ENCODE peak calls at places on chromosomes 11 and 22, in nine cellular contexts. One of them, this sample, is unnamed.
A peak's percentile ranks its signal among the peaks of the same experiment; 100 is the strongest.

GRCh38 chr11:114448749-114449484 is 9.7 kb downstream of the REXO2 start:
- DNase-seq in endothelial cell of umbilical vein: no peak
- DNase-seq in CD8-positive, alpha-beta memory T cell: no peak
- DNase-seq in brain microvascular endothelial cell: no peak
- DNase-seq in HAP-1: no peak
- DNase-seq in upper lobe of right lung: no peak
- DNase-seq in SK-N-MC: no peak
- DNase-seq in H1: no peak
- DNase-seq in IMR-90: peak; percentile 54
- DNase-seq in this sample: peak; percentile 45

GRCh38 chr11:14746857-14747256 is 103.3 kb downstream of the PDE3B start:
- DNase-seq in endothelial cell of umbilical vein: no peak
- DNase-seq in CD8-positive, alpha-beta memory T cell: no peak
- DNase-seq in brain microvascular endothelial cell: no peak
- DNase-seq in HAP-1: no peak
- DNase-seq in upper lobe of right lung: no peak
- DNase-seq in SK-N-MC: no peak
- DNase-seq in H1: no peak
- DNase-seq in IMR-90: no peak
- DNase-seq in this sample: no peak

GRCh38 chr11:20055312-20055711 is 105.0 kb downstream of the DBX1 start:
- DNase-seq in endothelial cell of umbilical vein: no peak
- DNase-seq in CD8-positive, alpha-beta memory T cell: no peak
- DNase-seq in brain microvascular endothelial cell: no peak
- DNase-seq in HAP-1: no peak
- DNase-seq in upper lobe of right lung: no peak
- DNase-seq in SK-N-MC: no peak
- DNase-seq in H1: no peak
- DNase-seq in IMR-90: no peak
- DNase-seq in this sample: no peak

GRCh38 chr11:66957971-66958231 is 282 bp downstream of the PC start:
- DNase-seq in endothelial cell of umbilical vein: no peak
- DNase-seq in CD8-positive, alpha-beta memory T cell: no peak
- DNase-seq in brain microvascular endothelial cell: no peak
- DNase-seq in HAP-1: no peak
- DNase-seq in upper lobe of right lung: no peak
- DNase-seq in SK-N-MC: no peak
- DNase-seq in H1: no peak
- DNase-seq in IMR-90: no peak
- DNase-seq in this sample: no peak

GRCh38 chr11:117201906-117202305 is 2.7 kb downstream of the TAGLN start:
- DNase-seq in endothelial cell of umbilical vein: no peak
- DNase-seq in CD8-positive, alpha-beta memory T cell: no peak
- DNase-seq in brain microvascular endothelial cell: no peak
- DNase-seq in HAP-1: no peak
- DNase-seq in upper lobe of right lung: no peak
- DNase-seq in SK-N-MC: no peak
- DNase-seq in H1: no peak
- DNase-seq in IMR-90: no peak
- DNase-seq in this sample: no peak

GRCh38 chr11:9662273-9662672 is 1.6 kb upstream of the SWAP70 start:
- DNase-seq in endothelial cell of umbilical vein: no peak
- DNase-seq in CD8-positive, alpha-beta memory T cell: no peak
- DNase-seq in brain microvascular endothelial cell: no peak
- DNase-seq in HAP-1: no peak
- DNase-seq in upper lobe of right lung: no peak
- DNase-seq in SK-N-MC: no peak
- DNase-seq in H1: no peak
- DNase-seq in IMR-90: no peak
- DNase-seq in this sample: no peak

GRCh38 chr11:115256326-115257197 is 247.7 kb downstream of the CADM1 start:
- DNase-seq in endothelial cell of umbilical vein: no peak
- DNase-seq in CD8-positive, alpha-beta memory T cell: no peak
- DNase-seq in brain microvascular endothelial cell: no peak
- DNase-seq in HAP-1: no peak
- DNase-seq in upper lobe of right lung: no peak
- DNase-seq in SK-N-MC: no peak
- DNase-seq in H1: no peak
- DNase-seq in IMR-90: no peak
- DNase-seq in this sample: no peak

GRCh38 chr11:65576867-65577755 is 1.3 kb downstream of the EHBP1L1 start:
- DNase-seq in endothelial cell of umbilical vein: peak; percentile 52
- DNase-seq in CD8-positive, alpha-beta memory T cell: peak; percentile 28
- DNase-seq in brain microvascular endothelial cell: no peak
- DNase-seq in HAP-1: no peak
- DNase-seq in upper lobe of right lung: peak; percentile 88
- DNase-seq in SK-N-MC: no peak
- DNase-seq in H1: no peak
- DNase-seq in IMR-90: peak; percentile 43
- DNase-seq in this sample: peak; percentile 89

GRCh38 chr11:94910779-94911178 is 62.6 kb downstream of the CWC15 start:
- DNase-seq in endothelial cell of umbilical vein: peak; percentile 44
- DNase-seq in CD8-positive, alpha-beta memory T cell: no peak
- DNase-seq in brain microvascular endothelial cell: no peak
- DNase-seq in HAP-1: no peak
- DNase-seq in upper lobe of right lung: no peak
- DNase-seq in SK-N-MC: no peak
- DNase-seq in H1: no peak
- DNase-seq in IMR-90: peak; percentile 88
- DNase-seq in this sample: no peak

DNA sequence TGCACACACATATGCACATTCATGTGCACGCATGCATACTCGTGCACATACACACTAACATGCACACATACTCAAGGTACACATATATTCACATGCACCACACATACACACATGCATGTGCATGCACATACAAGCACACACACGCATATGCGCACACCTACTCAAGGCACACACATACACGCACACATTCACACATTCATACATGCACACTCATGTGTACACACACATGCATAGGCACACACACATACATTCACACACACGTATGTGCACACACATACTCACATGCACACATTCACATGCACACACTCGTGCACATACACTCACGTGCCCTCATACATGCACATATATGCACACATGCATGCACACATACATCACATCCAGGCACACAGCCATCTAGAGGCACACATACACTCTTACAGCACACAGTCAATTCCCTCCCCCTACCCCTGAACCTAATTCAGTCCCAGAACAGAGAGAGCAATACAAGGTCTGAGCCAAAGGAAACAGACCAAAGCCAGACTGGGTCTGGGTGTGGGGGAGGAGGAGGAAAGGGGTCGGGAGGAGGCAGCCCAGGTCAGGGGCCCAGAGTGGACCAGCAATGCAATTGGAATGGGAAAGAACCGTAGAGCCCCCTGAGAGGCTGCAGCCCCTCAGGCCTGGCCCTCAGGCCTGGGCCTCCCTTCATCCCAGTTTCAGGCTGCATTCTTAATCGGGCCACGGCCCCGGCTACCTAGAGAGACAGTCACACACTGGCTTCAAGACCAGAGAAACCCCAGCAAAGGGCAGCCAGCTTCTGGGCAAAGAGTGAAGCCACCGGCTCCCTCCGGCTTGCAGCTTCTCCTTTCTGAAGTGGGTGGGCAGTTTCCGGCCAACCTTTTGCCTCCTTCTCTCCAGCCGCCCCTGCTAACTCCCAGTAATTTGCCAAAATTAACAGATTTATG is 488.7 kb downstream of the MN1 start:
- DNase-seq in endothelial cell of umbilical vein: no peak
- DNase-seq in CD8-positive, alpha-beta memory T cell: no peak
- DNase-seq in brain microvascular endothelial cell: peak; percentile 11
- DNase-seq in HAP-1: no peak
- DNase-seq in upper lobe of right lung: no peak
- DNase-seq in SK-N-MC: no peak
- DNase-seq in H1: peak; percentile 51
- DNase-seq in IMR-90: no peak
- DNase-seq in this sample: no peak
- H3K36me3 ChIP-seq in endothelial cell of umbilical vein: no peaks in the 10 kb centered on the region
- H3K36me3 ChIP-seq in CD8-positive, alpha-beta memory T cell: no peaks in the 10 kb centered on the region
- H3K36me3 ChIP-seq in brain microvascular endothelial cell: no peaks in the 10 kb centered on the region
- H3K36me3 ChIP-seq in HAP-1: no peaks in the 10 kb centered on the region
- H3K36me3 ChIP-seq in upper lobe of right lung: no peaks in the 10 kb centered on the region
- H3K36me3 ChIP-seq in SK-N-MC: no peaks in the 10 kb centered on the region
- H3K36me3 ChIP-seq in H1: no peaks in the 10 kb centered on the region
- H3K36me3 ChIP-seq in IMR-90: no peaks in the 10 kb centered on the region
- H3K36me3 ChIP-seq in this sample: no peaks in the 10 kb centered on the region

DNA sequence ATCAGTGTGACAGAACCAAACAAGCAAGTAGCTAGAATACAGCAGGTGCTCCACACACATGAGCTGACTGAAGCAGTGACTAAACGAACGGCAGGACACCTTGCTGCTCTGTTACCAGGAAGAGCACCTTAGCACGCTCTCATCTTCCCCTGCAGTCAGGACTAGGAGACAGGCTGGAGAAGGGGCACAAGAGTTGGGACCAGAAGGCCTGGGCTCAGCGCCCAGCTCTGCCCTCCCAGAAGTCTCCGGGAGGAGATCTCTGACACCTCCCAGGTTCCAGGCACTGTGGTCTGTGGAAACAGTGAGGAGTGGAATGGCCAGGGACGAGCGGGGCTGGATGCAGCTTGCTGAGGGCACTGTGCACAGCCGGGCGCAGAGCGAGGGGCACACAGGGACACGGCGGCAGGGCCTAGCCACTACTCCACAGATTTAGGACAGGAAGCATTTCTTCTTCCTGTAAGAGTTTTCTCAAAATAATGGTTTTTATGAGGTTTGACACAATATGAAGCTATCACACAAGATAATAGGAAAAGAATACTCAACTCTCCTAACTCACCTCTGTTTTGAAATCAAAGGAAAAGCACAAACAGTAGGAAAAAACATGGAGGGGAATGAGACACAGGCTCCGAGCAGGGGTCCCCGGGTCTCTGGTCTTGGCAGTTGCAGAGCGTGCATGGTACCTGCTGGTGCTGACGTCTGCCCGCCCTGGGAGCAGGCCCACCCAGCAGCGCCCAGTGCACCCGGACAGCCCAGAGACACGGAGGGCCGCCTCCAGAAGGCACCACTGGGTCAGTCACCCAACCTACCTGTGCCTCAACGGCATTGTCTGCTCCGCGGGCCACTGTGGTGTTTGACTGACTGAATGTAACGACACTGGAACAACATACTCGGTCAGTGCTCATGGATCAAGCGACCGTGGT is 67.6 kb downstream of the NCAPD3 start:
- DNase-seq in endothelial cell of umbilical vein: no peak
- DNase-seq in CD8-positive, alpha-beta memory T cell: no peak
- DNase-seq in brain microvascular endothelial cell: no peak
- DNase-seq in HAP-1: no peak
- DNase-seq in upper lobe of right lung: no peak
- DNase-seq in SK-N-MC: no peak
- DNase-seq in H1: no peak
- DNase-seq in IMR-90: no peak
- DNase-seq in this sample: no peak
- H3K36me3 ChIP-seq in endothelial cell of umbilical vein: peaks cover 18% of the 10 kb centered on the region
- H3K36me3 ChIP-seq in CD8-positive, alpha-beta memory T cell: peaks cover 37% of the 10 kb centered on the region
- H3K36me3 ChIP-seq in brain microvascular endothelial cell: peaks cover 31% of the 10 kb centered on the region
- H3K36me3 ChIP-seq in HAP-1: peaks cover 90% of the 10 kb centered on the region
- H3K36me3 ChIP-seq in upper lobe of right lung: peaks cover 67% of the 10 kb centered on the region
- H3K36me3 ChIP-seq in SK-N-MC: peaks cover 74% of the 10 kb centered on the region
- H3K36me3 ChIP-seq in H1: peaks cover 21% of the 10 kb centered on the region
- H3K36me3 ChIP-seq in IMR-90: peaks cover 36% of the 10 kb centered on the region
- H3K36me3 ChIP-seq in this sample: peaks cover 12% of the 10 kb centered on the region

DNA sequence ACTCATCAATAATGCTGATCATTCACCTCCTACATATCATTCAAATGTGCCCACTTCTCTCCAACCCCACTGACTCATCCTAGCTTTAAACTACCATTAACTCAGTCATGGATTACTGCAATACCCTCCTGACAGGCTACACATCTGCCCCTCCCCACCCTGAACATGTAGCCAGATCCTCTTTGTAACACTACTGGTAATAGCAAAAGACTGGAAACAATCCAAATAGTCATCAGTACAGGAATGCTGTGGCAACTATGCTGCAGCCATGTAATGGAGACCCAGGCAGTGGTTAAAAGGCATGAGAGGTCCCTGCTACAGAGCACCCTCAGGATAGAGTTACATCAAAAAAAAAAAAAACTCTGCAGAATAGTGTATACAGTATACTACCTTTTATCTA is 16.6 kb downstream of the SLC43A3 start:
- DNase-seq in endothelial cell of umbilical vein: no peak
- DNase-seq in CD8-positive, alpha-beta memory T cell: no peak
- DNase-seq in brain microvascular endothelial cell: peak; percentile 61
- DNase-seq in HAP-1: no peak
- DNase-seq in upper lobe of right lung: no peak
- DNase-seq in SK-N-MC: no peak
- DNase-seq in H1: no peak
- DNase-seq in IMR-90: peak; percentile 96
- DNase-seq in this sample: no peak
- H3K36me3 ChIP-seq in endothelial cell of umbilical vein: peaks cover 21% of the 10 kb centered on the region
- H3K36me3 ChIP-seq in CD8-positive, alpha-beta memory T cell: peaks cover 22% of the 10 kb centered on the region
- H3K36me3 ChIP-seq in brain microvascular endothelial cell: peaks cover 10% of the 10 kb centered on the region
- H3K36me3 ChIP-seq in HAP-1: peaks cover 21% of the 10 kb centered on the region
- H3K36me3 ChIP-seq in upper lobe of right lung: peaks cover 84% of the 10 kb centered on the region
- H3K36me3 ChIP-seq in SK-N-MC: no peaks in the 10 kb centered on the region
- H3K36me3 ChIP-seq in H1: peaks cover 15% of the 10 kb centered on the region
- H3K36me3 ChIP-seq in IMR-90: peaks cover 32% of the 10 kb centered on the region
- H3K36me3 ChIP-seq in this sample: peaks cover 6% of the 10 kb centered on the region

GRCh38 chr11:8106679-8107078 is 25.7 kb downstream of the TUB start:
- DNase-seq in endothelial cell of umbilical vein: no peak
- DNase-seq in CD8-positive, alpha-beta memory T cell: no peak
- DNase-seq in brain microvascular endothelial cell: no peak
- DNase-seq in HAP-1: no peak
- DNase-seq in upper lobe of right lung: no peak
- DNase-seq in SK-N-MC: no peak
- DNase-seq in H1: no peak
- DNase-seq in IMR-90: no peak
- DNase-seq in this sample: no peak
- H3K36me3 ChIP-seq in endothelial cell of umbilical vein: no peaks in the 10 kb centered on the region
- H3K36me3 ChIP-seq in CD8-positive, alpha-beta memory T cell: peaks cover 6% of the 10 kb centered on the region
- H3K36me3 ChIP-seq in brain microvascular endothelial cell: no peaks in the 10 kb centered on the region
- H3K36me3 ChIP-seq in HAP-1: peaks cover 33% of the 10 kb centered on the region
- H3K36me3 ChIP-seq in upper lobe of right lung: no peaks in the 10 kb centered on the region
- H3K36me3 ChIP-seq in SK-N-MC: no peaks in the 10 kb centered on the region
- H3K36me3 ChIP-seq in H1: peaks cover 8% of the 10 kb centered on the region
- H3K36me3 ChIP-seq in IMR-90: peaks cover 9% of the 10 kb centered on the region
- H3K36me3 ChIP-seq in this sample: no peaks in the 10 kb centered on the region

GRCh38 chr11:59578369-59578768 is 37.2 kb downstream of the OSBP start:
- DNase-seq in endothelial cell of umbilical vein: no peak
- DNase-seq in CD8-positive, alpha-beta memory T cell: no peak
- DNase-seq in brain microvascular endothelial cell: no peak
- DNase-seq in HAP-1: no peak
- DNase-seq in upper lobe of right lung: no peak
- DNase-seq in SK-N-MC: no peak
- DNase-seq in H1: no peak
- DNase-seq in IMR-90: no peak
- DNase-seq in this sample: no peak
- H3K36me3 ChIP-seq in endothelial cell of umbilical vein: peaks cover 27% of the 10 kb centered on the region
- H3K36me3 ChIP-seq in CD8-positive, alpha-beta memory T cell: peaks cover 37% of the 10 kb centered on the region
- H3K36me3 ChIP-seq in brain microvascular endothelial cell: peaks cover 47% of the 10 kb centered on the region
- H3K36me3 ChIP-seq in HAP-1: peaks cover 62% of the 10 kb centered on the region
- H3K36me3 ChIP-seq in upper lobe of right lung: peaks cover 89% of the 10 kb centered on the region
- H3K36me3 ChIP-seq in SK-N-MC: peaks cover 49% of the 10 kb centered on the region
- H3K36me3 ChIP-seq in H1: peaks cover 10% of the 10 kb centered on the region
- H3K36me3 ChIP-seq in IMR-90: peaks cover 47% of the 10 kb centered on the region
- H3K36me3 ChIP-seq in this sample: peaks cover 18% of the 10 kb centered on the region

GRCh38 chr11:74000307-74000630 is 8.6 kb downstream of the UCP3 start:
- DNase-seq in endothelial cell of umbilical vein: no peak
- DNase-seq in CD8-positive, alpha-beta memory T cell: no peak
- DNase-seq in brain microvascular endothelial cell: no peak
- DNase-seq in HAP-1: no peak
- DNase-seq in upper lobe of right lung: no peak
- DNase-seq in SK-N-MC: no peak
- DNase-seq in H1: no peak
- DNase-seq in IMR-90: no peak
- DNase-seq in this sample: no peak
- H3K36me3 ChIP-seq in endothelial cell of umbilical vein: no peaks in the 10 kb centered on the region
- H3K36me3 ChIP-seq in CD8-positive, alpha-beta memory T cell: no peaks in the 10 kb centered on the region
- H3K36me3 ChIP-seq in brain microvascular endothelial cell: no peaks in the 10 kb centered on the region
- H3K36me3 ChIP-seq in HAP-1: no peaks in the 10 kb centered on the region
- H3K36me3 ChIP-seq in upper lobe of right lung: no peaks in the 10 kb centered on the region
- H3K36me3 ChIP-seq in SK-N-MC: peaks cover 4% of the 10 kb centered on the region
- H3K36me3 ChIP-seq in H1: no peaks in the 10 kb centered on the region
- H3K36me3 ChIP-seq in IMR-90: peaks cover 3% of the 10 kb centered on the region
- H3K36me3 ChIP-seq in this sample: no peaks in the 10 kb centered on the region

This sample was measured in small intestine.